ENCODE peak calls at places on chromosomes 11 and 22, in six cellular contexts. One of them, this sample, is unnamed.
A peak's percentile ranks its signal among the peaks of the same experiment; 100 is the strongest.

GRCh38 chr22:33380789-33381530 is 322.8 kb upstream of the SYN3 start:
- DNase-seq in GM12878: peak; percentile 11
- DNase-seq in stimulated activated CD4-positive, alpha-beta T cell treated with anti-CD3 and anti-CD28 coated beads, Interleukin-15, amount 100 ng/mL, for 48 hours: no peak
- DNase-seq in HFF-Myc: peak; percentile 25
- DNase-seq in lung: no peak
- DNase-seq in stromal cell of bone marrow: peak; percentile 88
- DNase-seq in this sample: no peak

GRCh38 chr11:68373810-68374501 is 61.6 kb downstream of the LRP5 start:
- DNase-seq in GM12878: no peak
- DNase-seq in stimulated activated CD4-positive, alpha-beta T cell treated with anti-CD3 and anti-CD28 coated beads, Interleukin-15, amount 100 ng/mL, for 48 hours: no peak
- DNase-seq in HFF-Myc: no peak
- DNase-seq in lung: no peak
- DNase-seq in stromal cell of bone marrow: no peak
- DNase-seq in this sample: no peak

GRCh38 chr22:39502109-39502788 is at the start of gene MIEF1:
- DNase-seq in GM12878: peak; percentile 87
- DNase-seq in stimulated activated CD4-positive, alpha-beta T cell treated with anti-CD3 and anti-CD28 coated beads, Interleukin-15, amount 100 ng/mL, for 48 hours: peak; percentile 92
- DNase-seq in HFF-Myc: peak; percentile 87
- DNase-seq in lung: peak; percentile 97
- DNase-seq in stromal cell of bone marrow: peak; percentile 94
- DNase-seq in this sample: peak; percentile 85

GRCh38 chr11:15707971-15708370 is 593.2 kb downstream of the INSC start:
- DNase-seq in GM12878: no peak
- DNase-seq in stimulated activated CD4-positive, alpha-beta T cell treated with anti-CD3 and anti-CD28 coated beads, Interleukin-15, amount 100 ng/mL, for 48 hours: no peak
- DNase-seq in HFF-Myc: no peak
- DNase-seq in lung: no peak
- DNase-seq in stromal cell of bone marrow: no peak
- DNase-seq in this sample: no peak

GRCh38 chr11:10930961-10931760 is 73.3 kb upstream of the ZBED5 start:
- DNase-seq in GM12878: no peak
- DNase-seq in stimulated activated CD4-positive, alpha-beta T cell treated with anti-CD3 and anti-CD28 coated beads, Interleukin-15, amount 100 ng/mL, for 48 hours: peak; percentile 16
- DNase-seq in HFF-Myc: no peak
- DNase-seq in lung: peak; percentile 69
- DNase-seq in stromal cell of bone marrow: peak; percentile 69
- DNase-seq in this sample: peak; percentile 31

GRCh38 chr22:29195118-29195963 is 10.4 kb upstream of the EMID1 start:
- DNase-seq in GM12878: no peak
- DNase-seq in stimulated activated CD4-positive, alpha-beta T cell treated with anti-CD3 and anti-CD28 coated beads, Interleukin-15, amount 100 ng/mL, for 48 hours: no peak
- DNase-seq in HFF-Myc: no peak
- DNase-seq in lung: no peak
- DNase-seq in stromal cell of bone marrow: no peak
- DNase-seq in this sample: no peak

GRCh38 chr22:37070334-37070733 is 18.8 kb downstream of the KCTD17 start:
- DNase-seq in GM12878: no peak
- DNase-seq in stimulated activated CD4-positive, alpha-beta T cell treated with anti-CD3 and anti-CD28 coated beads, Interleukin-15, amount 100 ng/mL, for 48 hours: no peak
- DNase-seq in HFF-Myc: no peak
- DNase-seq in lung: no peak
- DNase-seq in stromal cell of bone marrow: no peak
- DNase-seq in this sample: no peak

GRCh38 chr11:129950319-129951034 is 52.2 kb downstream of the PRDM10 start:
- DNase-seq in GM12878: no peak
- DNase-seq in stimulated activated CD4-positive, alpha-beta T cell treated with anti-CD3 and anti-CD28 coated beads, Interleukin-15, amount 100 ng/mL, for 48 hours: no peak
- DNase-seq in HFF-Myc: no peak
- DNase-seq in lung: peak; percentile 57
- DNase-seq in stromal cell of bone marrow: peak; percentile 21
- DNase-seq in this sample: peak; percentile 28

GRCh38 chr22:46971141-46971775 is 208.8 kb downstream of the TBC1D22A start:
- DNase-seq in GM12878: no peak
- DNase-seq in stimulated activated CD4-positive, alpha-beta T cell treated with anti-CD3 and anti-CD28 coated beads, Interleukin-15, amount 100 ng/mL, for 48 hours: no peak
- DNase-seq in HFF-Myc: no peak
- DNase-seq in lung: no peak
- DNase-seq in stromal cell of bone marrow: no peak
- DNase-seq in this sample: no peak

GRCh38 chr22:40641269-40641668 is 4.8 kb upstream of the MRTFA start:
- DNase-seq in GM12878: no peak
- DNase-seq in stimulated activated CD4-positive, alpha-beta T cell treated with anti-CD3 and anti-CD28 coated beads, Interleukin-15, amount 100 ng/mL, for 48 hours: no peak
- DNase-seq in HFF-Myc: no peak
- DNase-seq in lung: no peak
- DNase-seq in stromal cell of bone marrow: no peak
- DNase-seq in this sample: no peak

GRCh38 chr11:66313321-66314185 is 3.3 kb downstream of the CD248 start:
- DNase-seq in GM12878: no peak
- DNase-seq in stimulated activated CD4-positive, alpha-beta T cell treated with anti-CD3 and anti-CD28 coated beads, Interleukin-15, amount 100 ng/mL, for 48 hours: no peak
- DNase-seq in HFF-Myc: no peak
- DNase-seq in lung: no peak
- DNase-seq in stromal cell of bone marrow: no peak
- DNase-seq in this sample: no peak

GRCh38 chr11:82873919-82874333 is 26.3 kb downstream of the PRCP start:
- DNase-seq in GM12878: no peak
- DNase-seq in stimulated activated CD4-positive, alpha-beta T cell treated with anti-CD3 and anti-CD28 coated beads, Interleukin-15, amount 100 ng/mL, for 48 hours: no peak
- DNase-seq in HFF-Myc: no peak
- DNase-seq in lung: no peak
- DNase-seq in stromal cell of bone marrow: no peak
- DNase-seq in this sample: no peak

GRCh38 chr11:59413646-59414045 is 12.6 kb downstream of the OR5A2 start:
- DNase-seq in GM12878: no peak
- DNase-seq in stimulated activated CD4-positive, alpha-beta T cell treated with anti-CD3 and anti-CD28 coated beads, Interleukin-15, amount 100 ng/mL, for 48 hours: no peak
- DNase-seq in HFF-Myc: no peak
- DNase-seq in lung: no peak
- DNase-seq in stromal cell of bone marrow: no peak
- DNase-seq in this sample: no peak

GRCh38 chr11:57460017-57460755 is at the start of gene RTN4RL2:
- DNase-seq in GM12878: no peak
- DNase-seq in stimulated activated CD4-positive, alpha-beta T cell treated with anti-CD3 and anti-CD28 coated beads, Interleukin-15, amount 100 ng/mL, for 48 hours: no peak
- DNase-seq in HFF-Myc: no peak
- DNase-seq in lung: peak; percentile 45
- DNase-seq in stromal cell of bone marrow: no peak
- DNase-seq in this sample: no peak

GRCh38 chr11:61378713-61379313 is 13.6 kb upstream of the TMEM216 start:
- DNase-seq in GM12878: no peak
- DNase-seq in stimulated activated CD4-positive, alpha-beta T cell treated with anti-CD3 and anti-CD28 coated beads, Interleukin-15, amount 100 ng/mL, for 48 hours: no peak
- DNase-seq in HFF-Myc: peak; percentile 59
- DNase-seq in lung: no peak
- DNase-seq in stromal cell of bone marrow: peak; percentile 99
- DNase-seq in this sample: peak; percentile 89

This sample was measured in smooth muscle cell of the brain vasculature.